ENCODE peak calls at places on chromosomes 4 and X, in four cellular contexts. L is Calu3; K is cardiac fibroblast; Z is NK-92 treated with Interleukin-12 subunit alpha and Interleukin-12 subunit beta, amount 100 ng/mL, for 24 hours. S is an unnamed sample.

GRCh38 chrX:40090050-40090804 is 7.5 kb downstream of the BCOR start:
- DNase-seq in L (peak; percentile 28), K (peak; percentile 40), Z (no peak), S (no peak)

GRCh38 chr4:112109455-112110425 is 35.5 kb upstream of the FAM241A start:
- DNase-seq in L (no peak), K (peak; percentile 49), Z (no peak), S (no peak)

GRCh38 chr4:61992351-61992750 is 792.2 kb downstream of the ADGRL3 start:
- DNase-seq in L (no peak), K (no peak), Z (no peak), S (no peak)

GRCh38 chrX:97587171-97587570 is 703.5 kb downstream of the RPA4 start:
- DNase-seq in L (no peak), K (no peak), Z (no peak), S (no peak)

GRCh38 chr4:38673109-38673978 is 9.3 kb downstream of the KLF3 start:
- DNase-seq in L (peak; percentile 63), K (peak; percentile 58), Z (no peak), S (no peak)

GRCh38 chr4:24686866-24687672 is 102.7 kb upstream of the DHX15 start:
- DNase-seq in L (no peak), K (no peak), Z (no peak), S (peak; percentile 4)

GRCh38 chrX:78725257-78725656 is 22.3 kb upstream of the LPAR4 start:
- DNase-seq in L (no peak), K (no peak), Z (no peak), S (no peak)

GRCh38 chr4:30717208-30718020 is 2.8 kb upstream of the PCDH7 start:
- DNase-seq in L (peak; percentile 21), K (peak; percentile 72), Z (no peak), S (no peak)

GRCh38 chr4:96486563-96486962 is 646.7 kb downstream of the PDHA2 start:
- DNase-seq in L (no peak), K (no peak), Z (no peak), S (no peak)

GRCh38 chrX:56343231-56343630 is 111.1 kb downstream of the KLF8 start:
- DNase-seq in L (no peak), K (no peak), Z (no peak), S (no peak)

GRCh38 chr4:32140636-32141035 is 1420.5 kb downstream of the PCDH7 start:
- DNase-seq in L (no peak), K (peak; percentile 79), Z (peak; percentile 19), S (no peak)

GRCh38 chr4:8090312-8090711 is 68.3 kb downstream of the ABLIM2 start:
- DNase-seq in L (no peak), K (peak; percentile 49), Z (no peak), S (no peak)